ENCODE peak calls at places on chromosome 4, in ten cellular contexts. One of them, this sample, is unnamed.

GRCh38 chr4:158826882-158827281 is 58.1 kb downstream of the FNIP2 start:
- DNase-seq in spleen: no peak
- DNase-seq in suprapubic skin: no peak
- DNase-seq in K562: no peak
- DNase-seq in A549: no peak
- DNase-seq in GM12892: no peak
- DNase-seq in IMR-90: no peak
- DNase-seq in upper lobe of left lung: no peak
- DNase-seq in lower leg skin: no peak
- DNase-seq in body of pancreas: peak; percentile 77
- DNase-seq in this sample: no peak

GRCh38 chr4:99885063-99885664 is 9.1 kb downstream of the LAMTOR3 start:
- DNase-seq in suprapubic skin: no peak
- DNase-seq in IMR-90: peak; percentile 38
- DNase-seq in spleen: no peak
- DNase-seq in upper lobe of left lung: no peak
- DNase-seq in K562: peak; percentile 62
- DNase-seq in body of pancreas: no peak
- DNase-seq in A549: peak; percentile 51
- DNase-seq in lower leg skin: no peak
- DNase-seq in GM12892: no peak
- DNase-seq in this sample: no peak

GRCh38 chr4:98522603-98523395 is 135.6 kb downstream of the TSPAN5 start:
- DNase-seq in body of pancreas: no peak
- DNase-seq in A549: peak; percentile 38
- DNase-seq in IMR-90: peak; percentile 92
- DNase-seq in lower leg skin: no peak
- DNase-seq in upper lobe of left lung: no peak
- DNase-seq in suprapubic skin: no peak
- DNase-seq in GM12892: no peak
- DNase-seq in spleen: no peak
- DNase-seq in K562: no peak
- DNase-seq in this sample: peak; percentile 20

GRCh38 chr4:23373269-23373668 is 516.6 kb downstream of the PPARGC1A start:
- DNase-seq in IMR-90: peak; percentile 4
- DNase-seq in suprapubic skin: no peak
- DNase-seq in GM12892: no peak
- DNase-seq in K562: peak; percentile 44
- DNase-seq in lower leg skin: no peak
- DNase-seq in A549: peak; percentile 43
- DNase-seq in upper lobe of left lung: no peak
- DNase-seq in spleen: no peak
- DNase-seq in body of pancreas: peak; percentile 84
- DNase-seq in this sample: peak; percentile 14

GRCh38 chr4:27366424-27366823 is 505.8 kb downstream of the STIM2 start:
- DNase-seq in upper lobe of left lung: no peak
- DNase-seq in GM12892: no peak
- DNase-seq in IMR-90: no peak
- DNase-seq in suprapubic skin: no peak
- DNase-seq in body of pancreas: no peak
- DNase-seq in spleen: no peak
- DNase-seq in A549: no peak
- DNase-seq in lower leg skin: no peak
- DNase-seq in K562: no peak
- DNase-seq in this sample: no peak

GRCh38 chr4:80153800-80154546 is 43.3 kb upstream of the PRDM8 start:
- DNase-seq in lower leg skin: no peak
- DNase-seq in IMR-90: peak; percentile 71
- DNase-seq in spleen: no peak
- DNase-seq in GM12892: no peak
- DNase-seq in upper lobe of left lung: no peak
- DNase-seq in K562: no peak
- DNase-seq in A549: no peak
- DNase-seq in suprapubic skin: no peak
- DNase-seq in body of pancreas: no peak
- DNase-seq in this sample: no peak

GRCh38 chr4:26719954-26720552 is 136.2 kb downstream of the TBC1D19 start:
- DNase-seq in upper lobe of left lung: no peak
- DNase-seq in A549: peak; percentile 4
- DNase-seq in suprapubic skin: no peak
- DNase-seq in IMR-90: peak; percentile 63
- DNase-seq in K562: peak; percentile 21
- DNase-seq in body of pancreas: no peak
- DNase-seq in spleen: no peak
- DNase-seq in GM12892: no peak
- DNase-seq in lower leg skin: no peak
- DNase-seq in this sample: no peak

GRCh38 chr4:153479118-153479517 is 13.0 kb downstream of the TMEM131L start:
- DNase-seq in body of pancreas: no peak
- DNase-seq in A549: no peak
- DNase-seq in GM12892: no peak
- DNase-seq in spleen: no peak
- DNase-seq in IMR-90: no peak
- DNase-seq in lower leg skin: no peak
- DNase-seq in K562: no peak
- DNase-seq in suprapubic skin: no peak
- DNase-seq in upper lobe of left lung: no peak
- DNase-seq in this sample: no peak

GRCh38 chr4:141246243-141246642 is 25.5 kb downstream of the ZNF330 start:
- DNase-seq in body of pancreas: no peak
- DNase-seq in suprapubic skin: no peak
- DNase-seq in spleen: no peak
- DNase-seq in IMR-90: peak; percentile 74
- DNase-seq in A549: no peak
- DNase-seq in K562: no peak
- DNase-seq in GM12892: no peak
- DNase-seq in lower leg skin: no peak
- DNase-seq in upper lobe of left lung: no peak
- DNase-seq in this sample: no peak

GRCh38 chr4:8908206-8908893 is 36.7 kb upstream of the HMX1 start:
- DNase-seq in suprapubic skin: peak; percentile 45
- DNase-seq in body of pancreas: peak; percentile 7
- DNase-seq in lower leg skin: peak; percentile 76
- DNase-seq in A549: no peak
- DNase-seq in K562: no peak
- DNase-seq in IMR-90: no peak
- DNase-seq in spleen: peak; percentile 72
- DNase-seq in upper lobe of left lung: peak; percentile 73
- DNase-seq in GM12892: peak; percentile 9
- DNase-seq in this sample: no peak

GRCh38 chr4:61619528-61619927 is 419.4 kb downstream of the ADGRL3 start:
- DNase-seq in IMR-90: no peak
- DNase-seq in upper lobe of left lung: no peak
- DNase-seq in spleen: no peak
- DNase-seq in body of pancreas: no peak
- DNase-seq in A549: peak; percentile 0
- DNase-seq in K562: no peak
- DNase-seq in GM12892: no peak
- DNase-seq in suprapubic skin: no peak
- DNase-seq in lower leg skin: no peak
- DNase-seq in this sample: no peak

DNA sequence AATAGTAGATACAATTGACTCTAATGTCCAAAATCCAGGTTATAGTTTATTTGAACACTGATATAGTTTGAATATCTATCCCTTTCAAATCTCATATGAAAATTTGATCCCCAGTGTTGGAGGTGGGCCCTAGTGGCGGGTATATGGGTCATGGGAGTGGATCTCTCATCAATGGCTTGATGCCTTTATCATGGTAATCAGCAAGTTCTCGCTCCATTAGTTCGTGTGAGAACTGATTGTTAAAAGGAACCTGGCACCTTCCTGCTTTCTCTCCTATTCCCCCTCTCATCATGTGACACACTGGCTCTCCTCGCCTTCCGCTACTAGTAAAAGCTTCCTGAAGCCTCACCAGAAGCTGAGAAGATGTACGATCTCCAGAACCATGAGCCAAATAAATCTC is 70.1 kb downstream of the UNC5C start:
- DNase-seq in lower leg skin: no peak
- DNase-seq in body of pancreas: no peak
- DNase-seq in K562: no peak
- DNase-seq in IMR-90: no peak
- DNase-seq in spleen: no peak
- DNase-seq in GM12892: no peak
- DNase-seq in suprapubic skin: no peak
- DNase-seq in A549: no peak
- DNase-seq in upper lobe of left lung: no peak
- DNase-seq in this sample: no peak
- TF ChIP-seq POLR2A in lower leg skin: no peak
- TF ChIP-seq POLR2A in body of pancreas: no peak
- TF ChIP-seq POLR2A in K562: no peak
- TF ChIP-seq POLR2A in IMR-90: no peak
- TF ChIP-seq POLR2A in spleen: no peak
- TF ChIP-seq POLR2A in GM12892: no peak
- TF ChIP-seq POLR2A in suprapubic skin: no peak
- TF ChIP-seq POLR2A in A549: no peak
- TF ChIP-seq POLR2A in upper lobe of left lung: no peak
- TF ChIP-seq POLR2A in this sample: no peak

DNA sequence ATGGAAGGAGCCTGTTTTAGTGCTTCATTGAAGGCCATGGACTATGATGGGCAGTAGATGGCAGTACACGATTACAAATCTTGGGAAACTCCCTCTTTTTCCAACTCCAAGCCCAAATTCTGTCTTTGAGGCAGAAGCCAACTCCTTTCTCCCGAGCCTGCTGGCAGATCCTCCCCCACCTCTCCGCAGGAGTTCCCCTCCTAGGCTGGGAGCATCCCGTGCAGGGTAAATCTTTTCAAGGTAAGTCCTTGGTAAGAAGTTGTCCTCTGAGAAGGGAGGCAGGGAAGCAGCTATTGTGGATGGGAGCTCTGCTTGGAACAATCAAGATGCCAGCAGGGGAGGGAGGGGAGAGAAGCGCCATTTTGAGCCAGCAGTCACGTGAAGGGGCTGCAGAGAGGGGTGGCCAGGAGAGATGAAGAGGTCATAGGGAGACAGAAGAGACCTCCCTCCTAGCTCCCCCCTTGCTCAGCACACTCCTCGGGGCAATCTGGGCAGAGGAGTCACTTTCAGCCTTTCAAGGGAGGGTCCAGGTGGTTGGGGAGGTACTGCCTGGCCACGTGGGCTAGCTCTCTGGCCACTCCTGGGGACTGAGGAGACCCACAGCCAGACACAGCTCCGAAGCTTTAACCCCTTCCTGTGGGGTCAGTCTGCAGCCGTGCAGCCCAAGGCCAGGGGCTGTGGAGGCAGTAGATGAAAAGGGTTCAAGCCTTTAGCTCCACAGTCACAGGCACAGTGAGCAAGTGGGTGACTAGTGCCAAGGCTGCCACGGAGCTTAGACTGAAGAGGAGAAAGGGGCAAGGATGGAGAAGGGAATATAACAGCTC is 9.6 kb downstream of the CC2D2A start:
- DNase-seq in body of pancreas: peak; percentile 43
- DNase-seq in A549: peak; percentile 84
- DNase-seq in upper lobe of left lung: peak; percentile 13
- DNase-seq in IMR-90: peak; percentile 89
- DNase-seq in suprapubic skin: no peak
- DNase-seq in spleen: no peak
- DNase-seq in K562: peak; percentile 75
- DNase-seq in lower leg skin: no peak
- DNase-seq in GM12892: no peak
- DNase-seq in this sample: peak; percentile 24
- TF ChIP-seq POLR2A in body of pancreas: no peak
- TF ChIP-seq POLR2A in A549: no peak
- TF ChIP-seq POLR2A in upper lobe of left lung: no peak
- TF ChIP-seq POLR2A in IMR-90: peak; percentile 48
- TF ChIP-seq POLR2A in suprapubic skin: no peak
- TF ChIP-seq POLR2A in spleen: no peak
- TF ChIP-seq POLR2A in K562: no peak
- TF ChIP-seq POLR2A in lower leg skin: no peak
- TF ChIP-seq POLR2A in GM12892: no peak
- TF ChIP-seq POLR2A in this sample: peak; percentile 6

GRCh38 chr4:169649545-169650226 is 29.3 kb downstream of the CLCN3 start:
- DNase-seq in spleen: no peak
- DNase-seq in IMR-90: no peak
- DNase-seq in GM12892: no peak
- DNase-seq in body of pancreas: peak; percentile 63
- DNase-seq in upper lobe of left lung: no peak
- DNase-seq in lower leg skin: no peak
- DNase-seq in K562: peak; percentile 78
- DNase-seq in A549: no peak
- DNase-seq in suprapubic skin: no peak
- DNase-seq in this sample: no peak
- TF ChIP-seq POLR2A in spleen: no peak
- TF ChIP-seq POLR2A in IMR-90: no peak
- TF ChIP-seq POLR2A in GM12892: no peak
- TF ChIP-seq POLR2A in body of pancreas: no peak
- TF ChIP-seq POLR2A in upper lobe of left lung: no peak
- TF ChIP-seq POLR2A in lower leg skin: no peak
- TF ChIP-seq POLR2A in K562: no peak
- TF ChIP-seq POLR2A in A549: no peak
- TF ChIP-seq POLR2A in suprapubic skin: no peak
- TF ChIP-seq POLR2A in this sample: no peak

GRCh38 chr4:69718376-69719293 is 41.8 kb downstream of the SULT1B1 start:
- DNase-seq in suprapubic skin: no peak
- DNase-seq in lower leg skin: no peak
- DNase-seq in K562: no peak
- DNase-seq in spleen: no peak
- DNase-seq in A549: no peak
- DNase-seq in body of pancreas: no peak
- DNase-seq in GM12892: no peak
- DNase-seq in IMR-90: peak; percentile 19
- DNase-seq in upper lobe of left lung: no peak
- DNase-seq in this sample: no peak
- TF ChIP-seq POLR2A in suprapubic skin: no peak
- TF ChIP-seq POLR2A in lower leg skin: no peak
- TF ChIP-seq POLR2A in K562: no peak
- TF ChIP-seq POLR2A in spleen: no peak
- TF ChIP-seq POLR2A in A549: no peak
- TF ChIP-seq POLR2A in body of pancreas: no peak
- TF ChIP-seq POLR2A in GM12892: no peak
- TF ChIP-seq POLR2A in IMR-90: no peak
- TF ChIP-seq POLR2A in upper lobe of left lung: no peak
- TF ChIP-seq POLR2A in this sample: no peak

DNA sequence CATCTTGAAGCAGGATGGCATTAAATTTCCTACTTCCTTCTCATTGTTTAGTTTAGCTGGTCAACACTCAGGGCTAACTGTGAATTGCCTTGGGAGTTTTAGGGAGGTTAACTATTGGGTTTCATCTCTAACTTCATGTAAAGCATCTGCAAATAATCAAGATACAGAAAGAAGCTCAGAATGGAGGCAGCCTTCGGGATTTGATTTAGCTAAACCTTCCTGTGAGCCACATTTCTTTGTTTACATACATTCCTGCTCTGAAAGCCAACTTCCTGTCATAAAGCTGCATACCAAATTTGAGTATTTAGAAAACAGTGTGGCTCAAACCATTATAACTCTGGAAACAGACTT is 131.7 kb upstream of the PCDH18 start:
- DNase-seq in K562: no peak
- DNase-seq in spleen: no peak
- DNase-seq in A549: no peak
- DNase-seq in body of pancreas: no peak
- DNase-seq in upper lobe of left lung: no peak
- DNase-seq in suprapubic skin: no peak
- DNase-seq in GM12892: no peak
- DNase-seq in lower leg skin: no peak
- DNase-seq in IMR-90: peak; percentile 85
- DNase-seq in this sample: no peak
- TF ChIP-seq POLR2A in K562: no peak
- TF ChIP-seq POLR2A in spleen: no peak
- TF ChIP-seq POLR2A in A549: no peak
- TF ChIP-seq POLR2A in body of pancreas: no peak
- TF ChIP-seq POLR2A in upper lobe of left lung: no peak
- TF ChIP-seq POLR2A in suprapubic skin: no peak
- TF ChIP-seq POLR2A in GM12892: no peak
- TF ChIP-seq POLR2A in lower leg skin: no peak
- TF ChIP-seq POLR2A in IMR-90: no peak
- TF ChIP-seq POLR2A in this sample: no peak

This sample was measured in H54.